ENCODE peak calls at places on chromosomes 5 and 9, in five cellular contexts. One of them, this sample, is unnamed.

GRCh38 chr9:134323741-134324358 is 2.4 kb upstream of the RXRA start:
- DNase-seq in lower lobe of right lung: peak; percentile 83
- DNase-seq in ovary: peak; percentile 54
- DNase-seq in sigmoid colon: peak; percentile 90
- DNase-seq in choroid plexus epithelial cell: peak; percentile 16
- DNase-seq in this sample: peak; percentile 76

GRCh38 chr9:87054999-87055686 is 107.8 kb upstream of the GAS1 start:
- DNase-seq in sigmoid colon: no peak
- DNase-seq in lower lobe of right lung: no peak
- DNase-seq in ovary: no peak
- DNase-seq in choroid plexus epithelial cell: no peak
- DNase-seq in this sample: no peak

GRCh38 chr5:169146158-169146557 is 154.8 kb downstream of the SLIT3 start:
- DNase-seq in sigmoid colon: no peak
- DNase-seq in ovary: no peak
- DNase-seq in lower lobe of right lung: no peak
- DNase-seq in choroid plexus epithelial cell: no peak
- DNase-seq in this sample: no peak

GRCh38 chr5:93425102-93425501 is 155.9 kb downstream of the NR2F1-AS1 start:
- DNase-seq in sigmoid colon: no peak
- DNase-seq in lower lobe of right lung: no peak
- DNase-seq in ovary: no peak
- DNase-seq in choroid plexus epithelial cell: no peak
- DNase-seq in this sample: no peak

GRCh38 chr5:14428302-14429081 is 153.1 kb upstream of the OTULINL start:
- DNase-seq in lower lobe of right lung: no peak
- DNase-seq in choroid plexus epithelial cell: peak; percentile 74
- DNase-seq in sigmoid colon: no peak
- DNase-seq in ovary: no peak
- DNase-seq in this sample: no peak

GRCh38 chr5:81657386-81657785 is 93.5 kb downstream of the SSBP2 start:
- DNase-seq in choroid plexus epithelial cell: no peak
- DNase-seq in ovary: no peak
- DNase-seq in sigmoid colon: no peak
- DNase-seq in lower lobe of right lung: no peak
- DNase-seq in this sample: no peak

GRCh38 chr5:72212171-72212570 is 104.9 kb downstream of the MAP1B start:
- DNase-seq in choroid plexus epithelial cell: no peak
- DNase-seq in lower lobe of right lung: no peak
- DNase-seq in ovary: no peak
- DNase-seq in sigmoid colon: no peak
- DNase-seq in this sample: no peak

GRCh38 chr5:142327111-142327842 is 2.5 kb upstream of the SPRY4 start:
- DNase-seq in sigmoid colon: peak; percentile 58
- DNase-seq in ovary: no peak
- DNase-seq in lower lobe of right lung: no peak
- DNase-seq in choroid plexus epithelial cell: peak; percentile 67
- DNase-seq in this sample: no peak

GRCh38 chr5:56838409-56839039 is 23.2 kb downstream of the MAP3K1 start:
- DNase-seq in lower lobe of right lung: no peak
- DNase-seq in ovary: no peak
- DNase-seq in choroid plexus epithelial cell: peak; percentile 78
- DNase-seq in sigmoid colon: no peak
- DNase-seq in this sample: no peak

GRCh38 chr9:100443781-100444768 is 17.1 kb downstream of the MSANTD3 start:
- DNase-seq in choroid plexus epithelial cell: peak; percentile 56
- DNase-seq in lower lobe of right lung: no peak
- DNase-seq in ovary: no peak
- DNase-seq in sigmoid colon: no peak
- DNase-seq in this sample: no peak

GRCh38 chr9:88388203-88388885 is at the start of gene SPIN1:
- DNase-seq in sigmoid colon: peak; percentile 88
- DNase-seq in ovary: peak; percentile 93
- DNase-seq in lower lobe of right lung: peak; percentile 84
- DNase-seq in choroid plexus epithelial cell: peak; percentile 74
- DNase-seq in this sample: peak; percentile 96

GRCh38 chr5:154309361-154309725 is 118.8 kb downstream of the GALNT10 start:
- DNase-seq in lower lobe of right lung: no peak
- DNase-seq in choroid plexus epithelial cell: peak; percentile 65
- DNase-seq in ovary: no peak
- DNase-seq in sigmoid colon: no peak
- DNase-seq in this sample: no peak

GRCh38 chr9:108150736-108151135 is 661.2 kb upstream of the KLF4 start:
- DNase-seq in choroid plexus epithelial cell: peak; percentile 42
- DNase-seq in sigmoid colon: peak; percentile 70
- DNase-seq in lower lobe of right lung: no peak
- DNase-seq in ovary: peak; percentile 42
- DNase-seq in this sample: no peak

GRCh38 chr9:18824095-18824666 is 208.8 kb downstream of the SAXO1 start:
- DNase-seq in ovary: no peak
- DNase-seq in sigmoid colon: no peak
- DNase-seq in lower lobe of right lung: no peak
- DNase-seq in choroid plexus epithelial cell: peak; percentile 35
- DNase-seq in this sample: no peak

GRCh38 chr5:179828756-179829421 is 8.2 kb downstream of the SQSTM1 start:
- DNase-seq in sigmoid colon: no peak
- DNase-seq in choroid plexus epithelial cell: no peak
- DNase-seq in ovary: no peak
- DNase-seq in lower lobe of right lung: no peak
- DNase-seq in this sample: no peak

GRCh38 chr9:35606138-35606504 is 1.1 kb downstream of the TESK1 start:
- DNase-seq in lower lobe of right lung: no peak
- DNase-seq in ovary: no peak
- DNase-seq in choroid plexus epithelial cell: no peak
- DNase-seq in sigmoid colon: peak; percentile 65
- DNase-seq in this sample: no peak

GRCh38 chr5:72543365-72543764 is 36.2 kb upstream of the ZNF366 start:
- DNase-seq in lower lobe of right lung: no peak
- DNase-seq in sigmoid colon: no peak
- DNase-seq in choroid plexus epithelial cell: peak; percentile 98
- DNase-seq in ovary: no peak
- DNase-seq in this sample: no peak

GRCh38 chr5:54440456-54440893 is 15.0 kb upstream of the HSPB3 start:
- DNase-seq in lower lobe of right lung: no peak
- DNase-seq in choroid plexus epithelial cell: no peak
- DNase-seq in sigmoid colon: no peak
- DNase-seq in ovary: no peak
- DNase-seq in this sample: no peak

GRCh38 chr5:32013658-32014057 is 160.5 kb downstream of the GOLPH3 start:
- DNase-seq in lower lobe of right lung: no peak
- DNase-seq in ovary: no peak
- DNase-seq in choroid plexus epithelial cell: no peak
- DNase-seq in sigmoid colon: peak; percentile 56
- DNase-seq in this sample: no peak

GRCh38 chr9:89145086-89145485 is 33.5 kb downstream of the SHC3 start:
- DNase-seq in ovary: no peak
- DNase-seq in lower lobe of right lung: no peak
- DNase-seq in choroid plexus epithelial cell: no peak
- DNase-seq in sigmoid colon: no peak
- DNase-seq in this sample: no peak

GRCh38 chr9:19231126-19232035 is 888 bp downstream of the DENND4C start:
- DNase-seq in ovary: no peak
- DNase-seq in sigmoid colon: peak; percentile 69
- DNase-seq in choroid plexus epithelial cell: peak; percentile 26
- DNase-seq in lower lobe of right lung: no peak
- DNase-seq in this sample: peak; percentile 89

GRCh38 chr5:43036856-43037711 is 3.0 kb downstream of the ANXA2R start:
- DNase-seq in ovary: no peak
- DNase-seq in sigmoid colon: no peak
- DNase-seq in choroid plexus epithelial cell: peak; percentile 52
- DNase-seq in lower lobe of right lung: no peak
- DNase-seq in this sample: peak; percentile 83

GRCh38 chr5:68178579-68178978 is 37.0 kb upstream of the PIK3R1 start:
- DNase-seq in choroid plexus epithelial cell: peak; percentile 56
- DNase-seq in lower lobe of right lung: no peak
- DNase-seq in sigmoid colon: no peak
- DNase-seq in ovary: no peak
- DNase-seq in this sample: no peak

DNA sequence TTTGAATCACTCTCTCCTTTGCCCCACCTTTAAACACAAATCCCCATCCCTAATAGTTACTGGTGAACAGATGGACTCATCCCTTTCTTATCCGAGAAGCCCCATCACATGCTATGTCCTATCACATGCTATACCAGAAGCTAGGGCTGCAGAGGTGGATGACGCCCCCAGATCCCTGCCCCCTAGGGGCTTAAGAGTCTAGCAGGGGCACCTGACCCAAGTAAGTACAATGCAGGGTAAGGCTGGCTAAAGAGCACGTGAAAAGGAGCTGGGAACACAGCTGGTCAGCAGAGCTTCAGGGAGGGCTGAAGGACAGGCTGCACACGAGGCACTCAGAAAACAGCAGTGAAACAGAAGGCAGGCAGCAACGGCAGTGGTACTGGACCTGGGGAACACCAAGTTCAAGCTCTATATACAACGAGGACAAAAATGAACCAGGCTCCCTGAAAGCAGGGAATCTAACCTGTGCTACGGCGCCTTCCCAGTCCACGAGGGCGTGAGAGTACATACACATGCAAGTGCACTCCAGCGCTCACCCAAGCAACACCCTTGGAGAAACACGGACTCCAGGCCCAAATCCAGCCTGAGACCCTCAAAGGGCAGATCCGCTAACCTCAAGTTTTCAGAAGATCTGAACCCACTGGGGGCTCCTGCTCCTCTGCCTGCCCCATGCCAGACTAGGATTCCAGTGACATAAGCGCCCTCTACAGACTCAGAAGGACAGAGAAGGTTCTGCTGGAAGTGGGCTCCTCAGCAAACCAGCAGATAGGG is 57.5 kb downstream of the PSMB7 start:
- DNase-seq in sigmoid colon: no peak
- DNase-seq in lower lobe of right lung: no peak
- DNase-seq in ovary: no peak
- DNase-seq in choroid plexus epithelial cell: peak; percentile 33
- DNase-seq in this sample: no peak
- TF ChIP-seq CTCF in sigmoid colon: no peak
- TF ChIP-seq CTCF in lower lobe of right lung: no peak
- TF ChIP-seq CTCF in ovary: no peak
- TF ChIP-seq CTCF in choroid plexus epithelial cell: peak; percentile 22
- TF ChIP-seq CTCF in this sample: no peak

DNA sequence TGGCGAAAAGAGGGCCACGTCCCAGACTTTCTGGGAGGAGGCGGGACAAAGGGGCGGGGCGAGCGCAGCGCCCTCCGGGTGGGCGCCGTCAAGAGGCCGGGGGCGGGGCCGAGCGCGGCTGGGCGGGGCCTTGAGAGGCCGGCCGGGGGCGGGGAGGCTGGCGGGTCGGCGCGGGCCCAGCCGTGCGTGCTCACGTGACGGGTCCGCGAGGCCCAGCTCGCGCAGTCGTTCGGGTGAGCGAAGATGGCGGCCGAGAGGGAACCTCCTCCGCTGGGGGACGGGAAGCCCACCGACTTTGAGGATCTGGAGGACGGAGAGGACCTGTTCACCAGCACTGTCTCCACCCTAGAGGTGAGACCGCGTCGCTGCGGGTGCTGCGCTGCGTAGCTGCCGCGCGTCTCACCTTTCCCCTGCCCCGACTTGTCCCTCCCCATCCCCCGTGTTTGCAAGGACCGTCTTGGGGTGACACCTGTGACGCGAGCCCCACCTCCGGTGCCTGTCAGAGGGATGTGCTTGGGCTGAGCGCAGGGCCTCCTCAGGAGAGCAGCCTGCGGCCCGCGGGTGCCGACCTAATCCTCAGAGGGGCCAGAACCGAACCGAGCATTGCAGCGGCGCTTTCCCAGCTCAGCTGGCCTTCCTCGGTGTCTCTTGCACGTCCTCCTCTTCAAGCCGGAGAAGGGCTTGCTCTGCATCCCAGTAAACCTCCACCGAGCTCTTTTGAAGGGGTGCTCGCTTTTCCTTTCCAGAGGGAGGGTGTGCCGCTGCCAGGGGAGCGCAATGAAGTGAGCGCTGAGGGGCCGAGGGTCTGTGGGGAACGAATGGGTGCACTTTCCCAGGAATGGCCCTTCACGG is at the start of gene SNX2:
- DNase-seq in lower lobe of right lung: peak; percentile 96
- DNase-seq in choroid plexus epithelial cell: peak; percentile 90
- DNase-seq in ovary: peak; percentile 97
- DNase-seq in sigmoid colon: peak; percentile 96
- DNase-seq in this sample: peak; percentile 98
- TF ChIP-seq CTCF in lower lobe of right lung: peak; percentile 30
- TF ChIP-seq CTCF in choroid plexus epithelial cell: peak; percentile 28
- TF ChIP-seq CTCF in ovary: no peak
- TF ChIP-seq CTCF in sigmoid colon: no peak
- TF ChIP-seq CTCF in this sample: peak; percentile 58

GRCh38 chr5:140870221-140871201 is 1.8 kb downstream of the PCDHA11 start:
- DNase-seq in sigmoid colon: no peak
- DNase-seq in lower lobe of right lung: no peak
- DNase-seq in ovary: no peak
- DNase-seq in choroid plexus epithelial cell: no peak
- DNase-seq in this sample: no peak
- TF ChIP-seq CTCF in sigmoid colon: no peak
- TF ChIP-seq CTCF in lower lobe of right lung: no peak
- TF ChIP-seq CTCF in ovary: no peak
- TF ChIP-seq CTCF in choroid plexus epithelial cell: no peak
- TF ChIP-seq CTCF in this sample: no peak

GRCh38 chr5:64526709-64527439 is 21.1 kb downstream of the RGS7BP start:
- DNase-seq in lower lobe of right lung: no peak
- DNase-seq in ovary: no peak
- DNase-seq in choroid plexus epithelial cell: no peak
- DNase-seq in sigmoid colon: no peak
- DNase-seq in this sample: no peak

GRCh38 chr5:64534033-64534432 is 28.2 kb downstream of the RGS7BP start:
- DNase-seq in lower lobe of right lung: no peak
- DNase-seq in ovary: no peak
- DNase-seq in sigmoid colon: no peak
- DNase-seq in choroid plexus epithelial cell: no peak
- DNase-seq in this sample: no peak

GRCh38 chr5:64532657-64533056 is 26.8 kb downstream of the RGS7BP start:
- DNase-seq in sigmoid colon: no peak
- DNase-seq in lower lobe of right lung: no peak
- DNase-seq in choroid plexus epithelial cell: no peak
- DNase-seq in ovary: no peak
- DNase-seq in this sample: no peak

DNA sequence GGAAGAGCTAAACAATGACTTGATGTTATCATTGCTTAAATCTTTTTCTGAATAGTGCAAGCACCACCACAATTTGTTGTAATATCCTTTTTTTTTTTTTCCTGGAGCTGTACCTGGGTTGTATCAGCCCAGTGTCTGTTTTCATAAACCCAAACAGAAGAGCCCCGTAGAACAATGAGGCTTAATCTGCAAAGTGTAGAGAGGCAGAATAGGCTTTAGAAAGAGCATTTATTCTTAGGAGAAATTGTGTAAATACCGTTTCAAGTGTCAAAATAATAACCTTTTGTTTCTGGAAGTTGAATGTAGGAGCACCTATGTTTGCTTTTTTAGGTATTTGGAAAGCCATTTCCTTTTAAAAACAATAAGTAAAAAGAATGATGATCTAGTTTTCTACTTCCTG is 26.4 kb downstream of the RGS7BP start:
- DNase-seq in ovary: no peak
- DNase-seq in sigmoid colon: no peak
- DNase-seq in choroid plexus epithelial cell: no peak
- DNase-seq in lower lobe of right lung: no peak
- DNase-seq in this sample: no peak
- TF ChIP-seq CTCF in ovary: no peak
- TF ChIP-seq CTCF in sigmoid colon: no peak
- TF ChIP-seq CTCF in choroid plexus epithelial cell: no peak
- TF ChIP-seq CTCF in lower lobe of right lung: no peak
- TF ChIP-seq CTCF in this sample: no peak

GRCh38 chr9:15423328-15423985 is 781 bp downstream of the SNAPC3 start:
- DNase-seq in sigmoid colon: no peak
- DNase-seq in lower lobe of right lung: no peak
- DNase-seq in ovary: no peak
- DNase-seq in choroid plexus epithelial cell: peak; percentile 63
- DNase-seq in this sample: no peak
- TF ChIP-seq CTCF in sigmoid colon: no peak
- TF ChIP-seq CTCF in lower lobe of right lung: no peak
- TF ChIP-seq CTCF in ovary: no peak
- TF ChIP-seq CTCF in choroid plexus epithelial cell: peak; percentile 51
- TF ChIP-seq CTCF in this sample: no peak